ENCODE peak calls at places on chromosomes 12 and 14, in ten cellular contexts. One of them, this sample, is unnamed.
A peak's percentile ranks its signal among the peaks of the same experiment; 100 is the strongest.

GRCh38 chr12:131830335-131831020 is 2.3 kb downstream of the MMP17 start:
- DNase-seq in activated CD4-positive, alpha-beta T cell treated with anti-CD3 and anti-CD28 coated beads, Interleukin-2, amount 50 U/mL, for 1 hour: no peak
- DNase-seq in WTC11: peak; percentile 67
- DNase-seq in A549: peak; percentile 86
- DNase-seq in AG10803: peak; percentile 86
- DNase-seq in lower leg skin: peak; percentile 96
- DNase-seq in RWPE1: peak; percentile 63
- DNase-seq in fibroblast of gingiva: peak; percentile 88
- DNase-seq in ovary: peak; percentile 87
- DNase-seq in kidney tubule cell: peak; percentile 72
- DNase-seq in this sample: peak; percentile 42

GRCh38 chr12:75322464-75322863 is 7.7 kb downstream of the CAPS2 start:
- DNase-seq in WTC11: no peak
- DNase-seq in kidney tubule cell: no peak
- DNase-seq in activated CD4-positive, alpha-beta T cell treated with anti-CD3 and anti-CD28 coated beads, Interleukin-2, amount 50 U/mL, for 1 hour: no peak
- DNase-seq in lower leg skin: no peak
- DNase-seq in A549: no peak
- DNase-seq in RWPE1: no peak
- DNase-seq in AG10803: peak; percentile 74
- DNase-seq in fibroblast of gingiva: peak; percentile 62
- DNase-seq in ovary: no peak
- DNase-seq in this sample: no peak

GRCh38 chr14:58479975-58480374 is 52.5 kb downstream of the KIAA0586 start:
- DNase-seq in fibroblast of gingiva: no peak
- DNase-seq in ovary: no peak
- DNase-seq in A549: no peak
- DNase-seq in activated CD4-positive, alpha-beta T cell treated with anti-CD3 and anti-CD28 coated beads, Interleukin-2, amount 50 U/mL, for 1 hour: no peak
- DNase-seq in WTC11: no peak
- DNase-seq in kidney tubule cell: no peak
- DNase-seq in lower leg skin: no peak
- DNase-seq in RWPE1: no peak
- DNase-seq in AG10803: no peak
- DNase-seq in this sample: no peak

GRCh38 chr12:66500094-66500493 is 178.8 kb downstream of the GRIP1 start:
- DNase-seq in A549: no peak
- DNase-seq in ovary: no peak
- DNase-seq in activated CD4-positive, alpha-beta T cell treated with anti-CD3 and anti-CD28 coated beads, Interleukin-2, amount 50 U/mL, for 1 hour: no peak
- DNase-seq in fibroblast of gingiva: no peak
- DNase-seq in kidney tubule cell: peak; percentile 32
- DNase-seq in RWPE1: no peak
- DNase-seq in WTC11: no peak
- DNase-seq in lower leg skin: no peak
- DNase-seq in AG10803: no peak
- DNase-seq in this sample: no peak

GRCh38 chr12:104578453-104578852 is 121.7 kb downstream of the CHST11 start:
- DNase-seq in RWPE1: no peak
- DNase-seq in lower leg skin: no peak
- DNase-seq in activated CD4-positive, alpha-beta T cell treated with anti-CD3 and anti-CD28 coated beads, Interleukin-2, amount 50 U/mL, for 1 hour: no peak
- DNase-seq in kidney tubule cell: peak; percentile 89
- DNase-seq in A549: peak; percentile 63
- DNase-seq in fibroblast of gingiva: peak; percentile 39
- DNase-seq in ovary: no peak
- DNase-seq in WTC11: no peak
- DNase-seq in AG10803: peak; percentile 83
- DNase-seq in this sample: no peak

GRCh38 chr14:96681826-96682225 is 115.4 kb upstream of the VRK1 start:
- DNase-seq in WTC11: no peak
- DNase-seq in AG10803: peak; percentile 24
- DNase-seq in lower leg skin: no peak
- DNase-seq in RWPE1: no peak
- DNase-seq in kidney tubule cell: peak; percentile 3
- DNase-seq in activated CD4-positive, alpha-beta T cell treated with anti-CD3 and anti-CD28 coated beads, Interleukin-2, amount 50 U/mL, for 1 hour: no peak
- DNase-seq in ovary: no peak
- DNase-seq in A549: no peak
- DNase-seq in fibroblast of gingiva: no peak
- DNase-seq in this sample: no peak

GRCh38 chr14:92945959-92946846 is 23.3 kb downstream of the CHGA start:
- DNase-seq in lower leg skin: no peak
- DNase-seq in activated CD4-positive, alpha-beta T cell treated with anti-CD3 and anti-CD28 coated beads, Interleukin-2, amount 50 U/mL, for 1 hour: no peak
- DNase-seq in fibroblast of gingiva: peak; percentile 5
- DNase-seq in WTC11: no peak
- DNase-seq in AG10803: peak; percentile 17
- DNase-seq in RWPE1: peak; percentile 65
- DNase-seq in ovary: peak; percentile 41
- DNase-seq in kidney tubule cell: peak; percentile 96
- DNase-seq in A549: peak; percentile 91
- DNase-seq in this sample: no peak

GRCh38 chr12:4270016-4270669 is 3.4 kb upstream of the CCND2 start:
- DNase-seq in kidney tubule cell: no peak
- DNase-seq in lower leg skin: peak; percentile 83
- DNase-seq in ovary: no peak
- DNase-seq in activated CD4-positive, alpha-beta T cell treated with anti-CD3 and anti-CD28 coated beads, Interleukin-2, amount 50 U/mL, for 1 hour: peak; percentile 39
- DNase-seq in AG10803: no peak
- DNase-seq in RWPE1: no peak
- DNase-seq in A549: no peak
- DNase-seq in WTC11: peak; percentile 58
- DNase-seq in fibroblast of gingiva: no peak
- DNase-seq in this sample: no peak

GRCh38 chr12:120292661-120293531 is at the start of gene RNU4-1:
- DNase-seq in WTC11: peak; percentile 62
- DNase-seq in RWPE1: peak; percentile 65
- DNase-seq in lower leg skin: peak; percentile 90
- DNase-seq in A549: peak; percentile 96
- DNase-seq in AG10803: peak; percentile 84
- DNase-seq in kidney tubule cell: peak; percentile 99
- DNase-seq in fibroblast of gingiva: peak; percentile 93
- DNase-seq in activated CD4-positive, alpha-beta T cell treated with anti-CD3 and anti-CD28 coated beads, Interleukin-2, amount 50 U/mL, for 1 hour: peak; percentile 62
- DNase-seq in ovary: peak; percentile 73
- DNase-seq in this sample: peak; percentile 62

GRCh38 chr12:47216150-47216677 is 136.5 kb upstream of the AMIGO2 start:
- DNase-seq in WTC11: no peak
- DNase-seq in A549: no peak
- DNase-seq in fibroblast of gingiva: no peak
- DNase-seq in lower leg skin: peak; percentile 84
- DNase-seq in RWPE1: no peak
- DNase-seq in activated CD4-positive, alpha-beta T cell treated with anti-CD3 and anti-CD28 coated beads, Interleukin-2, amount 50 U/mL, for 1 hour: peak; percentile 58
- DNase-seq in kidney tubule cell: no peak
- DNase-seq in ovary: no peak
- DNase-seq in AG10803: no peak
- DNase-seq in this sample: peak; percentile 13

GRCh38 chr12:113005759-113006158 is 27.4 kb downstream of the OAS2 start:
- DNase-seq in ovary: no peak
- DNase-seq in activated CD4-positive, alpha-beta T cell treated with anti-CD3 and anti-CD28 coated beads, Interleukin-2, amount 50 U/mL, for 1 hour: no peak
- DNase-seq in WTC11: no peak
- DNase-seq in A549: peak; percentile 20
- DNase-seq in AG10803: peak; percentile 3
- DNase-seq in fibroblast of gingiva: no peak
- DNase-seq in kidney tubule cell: no peak
- DNase-seq in RWPE1: no peak
- DNase-seq in lower leg skin: no peak
- DNase-seq in this sample: no peak

GRCh38 chr12:86572455-86572854 is 316.3 kb upstream of the MGAT4C start:
- DNase-seq in fibroblast of gingiva: no peak
- DNase-seq in activated CD4-positive, alpha-beta T cell treated with anti-CD3 and anti-CD28 coated beads, Interleukin-2, amount 50 U/mL, for 1 hour: no peak
- DNase-seq in AG10803: no peak
- DNase-seq in kidney tubule cell: no peak
- DNase-seq in A549: no peak
- DNase-seq in ovary: no peak
- DNase-seq in WTC11: no peak
- DNase-seq in RWPE1: no peak
- DNase-seq in lower leg skin: no peak
- DNase-seq in this sample: no peak

GRCh38 chr14:100824156-100824555 is 1.8 kb upstream of the MEG3 start:
- DNase-seq in A549: no peak
- DNase-seq in RWPE1: no peak
- DNase-seq in ovary: peak; percentile 57
- DNase-seq in AG10803: peak; percentile 33
- DNase-seq in activated CD4-positive, alpha-beta T cell treated with anti-CD3 and anti-CD28 coated beads, Interleukin-2, amount 50 U/mL, for 1 hour: no peak
- DNase-seq in kidney tubule cell: no peak
- DNase-seq in WTC11: peak; percentile 72
- DNase-seq in lower leg skin: no peak
- DNase-seq in fibroblast of gingiva: peak; percentile 46
- DNase-seq in this sample: no peak

GRCh38 chr12:25323774-25324086 is 73.0 kb upstream of the KRAS start:
- DNase-seq in fibroblast of gingiva: no peak
- DNase-seq in kidney tubule cell: no peak
- DNase-seq in A549: no peak
- DNase-seq in lower leg skin: no peak
- DNase-seq in ovary: no peak
- DNase-seq in RWPE1: no peak
- DNase-seq in AG10803: no peak
- DNase-seq in activated CD4-positive, alpha-beta T cell treated with anti-CD3 and anti-CD28 coated beads, Interleukin-2, amount 50 U/mL, for 1 hour: no peak
- DNase-seq in WTC11: no peak
- DNase-seq in this sample: no peak

GRCh38 chr14:69424139-69424923 is 25.8 kb downstream of the SLC39A9 start:
- DNase-seq in ovary: no peak
- DNase-seq in AG10803: peak; percentile 17
- DNase-seq in A549: no peak
- DNase-seq in RWPE1: no peak
- DNase-seq in fibroblast of gingiva: peak; percentile 7
- DNase-seq in WTC11: no peak
- DNase-seq in activated CD4-positive, alpha-beta T cell treated with anti-CD3 and anti-CD28 coated beads, Interleukin-2, amount 50 U/mL, for 1 hour: no peak
- DNase-seq in lower leg skin: no peak
- DNase-seq in kidney tubule cell: no peak
- DNase-seq in this sample: no peak

GRCh38 chr12:28539691-28540323 is 349.6 kb downstream of the CCDC91 start:
- DNase-seq in kidney tubule cell: no peak
- DNase-seq in RWPE1: no peak
- DNase-seq in lower leg skin: no peak
- DNase-seq in activated CD4-positive, alpha-beta T cell treated with anti-CD3 and anti-CD28 coated beads, Interleukin-2, amount 50 U/mL, for 1 hour: no peak
- DNase-seq in fibroblast of gingiva: peak; percentile 17
- DNase-seq in ovary: no peak
- DNase-seq in WTC11: no peak
- DNase-seq in A549: no peak
- DNase-seq in AG10803: no peak
- DNase-seq in this sample: no peak

GRCh38 chr14:89041245-89041585 is 216.8 kb downstream of the TTC8 start:
- DNase-seq in activated CD4-positive, alpha-beta T cell treated with anti-CD3 and anti-CD28 coated beads, Interleukin-2, amount 50 U/mL, for 1 hour: no peak
- DNase-seq in ovary: no peak
- DNase-seq in AG10803: no peak
- DNase-seq in lower leg skin: no peak
- DNase-seq in WTC11: no peak
- DNase-seq in A549: no peak
- DNase-seq in RWPE1: peak; percentile 38
- DNase-seq in fibroblast of gingiva: no peak
- DNase-seq in kidney tubule cell: peak; percentile 78
- DNase-seq in this sample: peak; percentile 14

GRCh38 chr12:53220857-53221202 is 11.2 kb downstream of the RARG start:
- DNase-seq in fibroblast of gingiva: peak; percentile 93
- DNase-seq in lower leg skin: peak; percentile 97
- DNase-seq in ovary: peak; percentile 91
- DNase-seq in WTC11: peak; percentile 94
- DNase-seq in RWPE1: peak; percentile 97
- DNase-seq in A549: peak; percentile 97
- DNase-seq in kidney tubule cell: peak; percentile 95
- DNase-seq in activated CD4-positive, alpha-beta T cell treated with anti-CD3 and anti-CD28 coated beads, Interleukin-2, amount 50 U/mL, for 1 hour: peak; percentile 64
- DNase-seq in AG10803: peak; percentile 94
- DNase-seq in this sample: peak; percentile 80

This sample was measured in gastrocnemius medialis.